ENCODE peak calls at places on chromosomes 16 and 17, in four cellular contexts. X is iPS DF 6.9, L is H1, T is transverse colon. J is an unnamed sample. For H3K9me3, the result is how much of the 10 kb centered on the place peaks cover.

GRCh38 chr16:2905988-2906387 is 5.7 kb upstream of the FLYWCH1 start:
- DNase-seq in X (no peak), T (no peak), L (no peak), J (no peak)

GRCh38 chr17:2594657-2595085 is 1.2 kb downstream of the PAFAH1B1 start:
- DNase-seq in T (no peak), X (no peak), L (no peak), J (no peak)

GRCh38 chr16:46929378-46930332 is 43.8 kb downstream of the DNAJA2 start:
- DNase-seq in X (peak), T (peak), L (peak), J (no peak)

GRCh38 chr16:73150790-73151189 is 102.9 kb upstream of the ZFHX3 start:
- DNase-seq in X (no peak), L (no peak), T (no peak), J (no peak)

GRCh38 chr17:82356028-82356427 is 3.0 kb upstream of the TEX19 start:
- DNase-seq in X (no peak), T (no peak), L (no peak), J (no peak)

GRCh38 chr17:29836643-29837042 is 93.4 kb downstream of the SSH2 start:
- DNase-seq in T (no peak), X (no peak), L (no peak), J (no peak)

GRCh38 chr16:68973611-68974120 is 130.3 kb downstream of the TANGO6 start:
- DNase-seq in X (no peak), T (no peak), L (no peak), J (no peak)

GRCh38 chr16:66193543-66194229 is 172.8 kb upstream of the CDH5 start:
- DNase-seq in X (no peak), T (no peak), L (peak), J (no peak)

GRCh38 chr16:11677451-11677951 is 9.2 kb downstream of the SNN start:
- DNase-seq in L (no peak), T (no peak), X (no peak), J (no peak)

GRCh38 chr17:15502315-15503112 is 35.1 kb upstream of the CDRT4 start:
- DNase-seq in X (no peak), L (peak), T (peak), J (peak)

GRCh38 chr17:77419547-77420475 is 279.0 kb downstream of the SEC14L1 start:
- DNase-seq in X (no peak), T (no peak), L (peak), J (no peak)

GRCh38 chr17:36999475-36999874 is 50.7 kb downstream of the AATF start:
- DNase-seq in T (no peak), X (no peak), L (no peak), J (no peak)
- H3K9me3 ChIP-seq in T (under half), X (under half), L (under half), J (under half)

GRCh38 chr17:59234631-59235030 is 14.3 kb downstream of the GDPD1 start:
- DNase-seq in T (no peak), X (no peak), L (no peak), J (no peak)
- H3K4me3 ChIP-seq in T (no peak), X (no peak), L (no peak), J (no peak)

GRCh38 chr17:68246271-68247028 is 1.4 kb upstream of the AMZ2 start:
- DNase-seq in L (peak), T (no peak), X (no peak), J (no peak)
- H3K9me3 ChIP-seq in L (under half), T (under half), X (under half), J (under half)

GRCh38 chr16:58339452-58339938 is 44.7 kb upstream of the PRSS54 start:
- DNase-seq in T (no peak), L (no peak), X (no peak), J (no peak)

GRCh38 chr16:58336332-58337089 is 41.7 kb upstream of the PRSS54 start:
- DNase-seq in X (peak), T (peak), L (peak), J (no peak)

GRCh38 chr16:58333937-58334336 is 39.1 kb upstream of the PRSS54 start:
- DNase-seq in X (no peak), T (no peak), L (no peak), J (no peak)

GRCh38 chr16:58338205-58338604 is 43.4 kb upstream of the PRSS54 start:
- DNase-seq in T (no peak), X (no peak), L (no peak), J (no peak)

GRCh38 chr16:58337090-58337444 is 42.2 kb upstream of the PRSS54 start:
- DNase-seq in T (no peak), X (no peak), L (no peak), J (no peak)
- H3K4me3 ChIP-seq in T (peak), X (no peak), L (no peak), J (peak)

DNA sequence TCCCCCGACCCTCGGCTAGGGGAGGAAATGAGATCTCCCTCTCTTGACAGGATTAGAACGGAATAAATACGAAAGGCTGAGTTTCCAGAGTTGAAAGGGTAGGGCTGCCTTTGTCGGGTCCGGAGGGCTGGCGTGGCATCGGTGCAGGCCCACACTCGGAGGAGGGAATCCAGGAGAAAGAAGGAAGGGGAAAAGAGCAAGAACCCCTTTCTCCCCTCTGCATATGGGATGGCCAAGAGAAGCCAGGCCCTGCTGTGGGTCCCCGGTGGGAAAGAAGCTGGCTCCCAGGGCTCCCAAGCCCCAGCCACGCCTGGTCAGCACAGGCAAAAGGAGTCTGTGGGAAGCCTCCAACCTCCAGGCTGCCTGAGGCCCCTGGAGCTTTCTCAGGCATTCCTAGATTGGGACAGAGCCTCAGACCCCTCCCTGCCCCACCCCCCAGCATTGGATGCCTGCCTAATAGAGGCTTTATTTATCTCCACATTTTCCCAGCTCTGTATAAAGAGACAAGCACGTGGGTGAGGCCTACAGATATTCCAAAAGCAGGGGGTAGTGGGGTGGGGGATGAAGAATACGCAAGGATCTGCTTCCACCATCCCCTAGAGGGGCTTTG is 56.3 kb downstream of the MPRIP start:
- DNase-seq in X (no peak), T (no peak), L (no peak), J (no peak)
- H3K9me3 ChIP-seq in X (under half), T (under half), L (under half), J (under half)

GRCh38 chr17:40443988-40444899 is 994 bp downstream of the IGFBP4 start:
- DNase-seq in T (peak), L (peak), X (no peak), J (no peak)

GRCh38 chr17:40448213-40448638 is 5.0 kb downstream of the IGFBP4 start:
- DNase-seq in L (no peak), T (peak), X (no peak), J (no peak)

GRCh38 chr17:40447148-40447644 is 3.9 kb downstream of the IGFBP4 start:
- DNase-seq in L (no peak), X (no peak), T (no peak), J (no peak)

GRCh38 chr17:40443196-40443987 is at the start of gene IGFBP4:
- DNase-seq in T (peak), L (peak), X (no peak), J (no peak)

DNA sequence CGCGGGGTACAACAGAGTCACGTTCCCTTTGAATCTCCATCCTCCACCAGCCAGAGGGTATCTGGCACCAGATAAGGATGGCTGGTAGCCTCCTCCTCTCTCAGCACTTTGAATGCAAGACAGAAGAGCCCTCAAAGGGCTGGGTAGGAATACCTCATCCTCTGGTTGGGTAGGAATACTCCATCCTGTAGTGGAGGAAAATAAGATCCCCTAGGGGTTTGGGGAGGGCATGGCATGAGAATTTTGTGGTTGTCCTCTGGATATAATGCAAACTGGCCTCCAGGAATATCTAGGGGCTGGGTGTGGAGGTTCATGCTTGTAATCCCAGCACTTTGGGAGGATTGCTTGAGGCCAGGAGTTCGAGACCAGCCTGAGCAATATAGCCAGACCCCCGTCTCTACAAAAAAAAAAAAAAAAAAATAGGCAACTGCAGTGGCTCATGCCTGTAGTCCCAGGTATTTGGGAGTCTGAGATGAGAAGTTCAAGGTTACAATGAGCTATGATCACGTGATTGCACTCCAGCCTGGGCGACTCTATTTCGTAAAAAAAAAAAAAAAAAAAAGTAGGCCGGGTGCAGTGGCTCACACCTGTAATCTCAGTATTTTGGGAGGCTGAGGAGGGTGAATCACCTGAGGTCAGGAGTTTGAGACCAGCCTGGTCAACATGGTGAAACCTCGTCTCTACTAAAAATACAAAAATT is 2.7 kb downstream of the IGFBP4 start:
- DNase-seq in L (no peak), X (no peak), T (no peak), J (no peak)
- H3K4me3 ChIP-seq in L (no peak), X (no peak), T (peak), J (peak)

DNA sequence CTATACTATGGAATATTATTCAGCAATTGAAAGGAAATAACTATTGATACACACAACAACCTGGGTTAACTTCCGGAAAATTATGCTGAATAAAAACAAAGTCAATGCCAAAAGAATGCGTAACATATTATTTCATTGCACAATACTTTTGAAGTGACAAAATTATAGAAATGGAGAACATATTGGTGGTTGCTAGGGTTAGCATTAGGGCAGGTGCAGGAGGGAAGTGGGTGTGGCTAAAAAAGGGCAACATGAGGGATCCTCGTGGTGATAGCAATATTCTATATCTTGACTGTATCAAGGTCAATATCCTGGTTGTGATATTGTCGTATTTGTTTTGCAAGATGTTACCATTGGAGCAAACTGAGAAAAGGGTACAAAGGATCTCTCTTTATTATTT is 34.8 kb downstream of the PIK3R5 start:
- DNase-seq in X (no peak), L (no peak), T (no peak), J (no peak)
- H3K9me3 ChIP-seq in X (under half), L (under half), T (under half), J (under half)

GRCh38 chr17:9200197-9200662 is 178.9 kb downstream of the NTN1 start:
- DNase-seq in L (no peak), T (no peak), X (no peak), J (no peak)
- H3K4me3 ChIP-seq in L (no peak), T (no peak), X (no peak), J (no peak)

J was measured in esophagus squamous epithelium.